ENCODE peak calls at places on chromosomes 11 and 22, in seven cellular contexts. One of them, this sample, is unnamed.

GRCh38 chr11:59615132-59615636 is 390 bp downstream of the OSBP start:
- DNase-seq in transverse colon: peak
- DNase-seq in adrenal gland: peak
- DNase-seq in heart left ventricle: peak
- DNase-seq in IMR-90: no peak
- DNase-seq in A549: peak
- DNase-seq in sigmoid colon: peak
- DNase-seq in this sample: peak

GRCh38 chr11:36456136-36456535 is 53.9 kb downstream of the TRAF6 start:
- DNase-seq in transverse colon: no peak
- DNase-seq in adrenal gland: no peak
- DNase-seq in heart left ventricle: no peak
- DNase-seq in IMR-90: no peak
- DNase-seq in A549: no peak
- DNase-seq in sigmoid colon: no peak
- DNase-seq in this sample: no peak

GRCh38 chr22:37639771-37640590 is 512 bp downstream of the SH3BP1 start:
- DNase-seq in transverse colon: peak
- DNase-seq in adrenal gland: no peak
- DNase-seq in heart left ventricle: no peak
- DNase-seq in IMR-90: no peak
- DNase-seq in A549: no peak
- DNase-seq in sigmoid colon: no peak
- DNase-seq in this sample: no peak

GRCh38 chr11:124863137-124863825 is 2.0 kb upstream of the ROBO3 start:
- DNase-seq in transverse colon: no peak
- DNase-seq in adrenal gland: peak
- DNase-seq in heart left ventricle: no peak
- DNase-seq in IMR-90: peak
- DNase-seq in A549: no peak
- DNase-seq in sigmoid colon: peak
- DNase-seq in this sample: no peak

GRCh38 chr11:44936951-44937543 is 13.6 kb downstream of the TP53I11 start:
- DNase-seq in transverse colon: no peak
- DNase-seq in adrenal gland: no peak
- DNase-seq in heart left ventricle: no peak
- DNase-seq in IMR-90: no peak
- DNase-seq in A549: no peak
- DNase-seq in sigmoid colon: no peak
- DNase-seq in this sample: no peak

GRCh38 chr11:83477772-83478171 is 191.6 kb upstream of the CCDC90B start:
- DNase-seq in transverse colon: no peak
- DNase-seq in adrenal gland: no peak
- DNase-seq in heart left ventricle: no peak
- DNase-seq in IMR-90: no peak
- DNase-seq in A549: no peak
- DNase-seq in sigmoid colon: no peak
- DNase-seq in this sample: no peak

GRCh38 chr11:35615911-35616900 is 2.1 kb upstream of the FJX1 start:
- DNase-seq in transverse colon: no peak
- DNase-seq in adrenal gland: no peak
- DNase-seq in heart left ventricle: no peak
- DNase-seq in IMR-90: peak
- DNase-seq in A549: peak
- DNase-seq in sigmoid colon: no peak
- DNase-seq in this sample: peak

GRCh38 chr11:42631223-42631843 is 680.5 kb upstream of the API5 start:
- DNase-seq in transverse colon: no peak
- DNase-seq in adrenal gland: peak
- DNase-seq in heart left ventricle: no peak
- DNase-seq in IMR-90: no peak
- DNase-seq in A549: no peak
- DNase-seq in sigmoid colon: no peak
- DNase-seq in this sample: no peak

GRCh38 chr22:39078329-39078728 is 1.3 kb downstream of the APOBEC3G start:
- DNase-seq in transverse colon: no peak
- DNase-seq in adrenal gland: no peak
- DNase-seq in heart left ventricle: no peak
- DNase-seq in IMR-90: no peak
- DNase-seq in A549: no peak
- DNase-seq in sigmoid colon: no peak
- DNase-seq in this sample: no peak

GRCh38 chr11:47592970-47593369 is 1.2 kb downstream of the C1QTNF4 start:
- DNase-seq in transverse colon: no peak
- DNase-seq in adrenal gland: no peak
- DNase-seq in heart left ventricle: no peak
- DNase-seq in IMR-90: no peak
- DNase-seq in A549: no peak
- DNase-seq in sigmoid colon: no peak
- DNase-seq in this sample: no peak

GRCh38 chr22:32866953-32867352 is 65.4 kb downstream of the TIMP3 start:
- DNase-seq in transverse colon: no peak
- DNase-seq in adrenal gland: no peak
- DNase-seq in heart left ventricle: no peak
- DNase-seq in IMR-90: no peak
- DNase-seq in A549: no peak
- DNase-seq in sigmoid colon: no peak
- DNase-seq in this sample: no peak

GRCh38 chr11:30635401-30635989 is 49.3 kb upstream of the MPPED2 start:
- DNase-seq in transverse colon: no peak
- DNase-seq in adrenal gland: no peak
- DNase-seq in heart left ventricle: no peak
- DNase-seq in IMR-90: peak
- DNase-seq in A549: no peak
- DNase-seq in sigmoid colon: peak
- DNase-seq in this sample: peak

GRCh38 chr22:49344196-49344595 is 483.5 kb downstream of the BRD1 start:
- DNase-seq in transverse colon: no peak
- DNase-seq in adrenal gland: no peak
- DNase-seq in heart left ventricle: no peak
- DNase-seq in IMR-90: no peak
- DNase-seq in A549: no peak
- DNase-seq in sigmoid colon: no peak
- DNase-seq in this sample: no peak

GRCh38 chr11:61532136-61533038 is 23.8 kb downstream of the LRRC10B start:
- DNase-seq in transverse colon: peak
- DNase-seq in adrenal gland: peak
- DNase-seq in heart left ventricle: no peak
- DNase-seq in IMR-90: no peak
- DNase-seq in A549: peak
- DNase-seq in sigmoid colon: no peak
- DNase-seq in this sample: peak
- TF ChIP-seq POLR2A in transverse colon: no peak
- TF ChIP-seq POLR2A in adrenal gland: no peak
- TF ChIP-seq POLR2A in heart left ventricle: no peak
- TF ChIP-seq POLR2A in IMR-90: no peak
- TF ChIP-seq POLR2A in A549: no peak
- TF ChIP-seq POLR2A in sigmoid colon: no peak
- TF ChIP-seq POLR2A in this sample: no peak

DNA sequence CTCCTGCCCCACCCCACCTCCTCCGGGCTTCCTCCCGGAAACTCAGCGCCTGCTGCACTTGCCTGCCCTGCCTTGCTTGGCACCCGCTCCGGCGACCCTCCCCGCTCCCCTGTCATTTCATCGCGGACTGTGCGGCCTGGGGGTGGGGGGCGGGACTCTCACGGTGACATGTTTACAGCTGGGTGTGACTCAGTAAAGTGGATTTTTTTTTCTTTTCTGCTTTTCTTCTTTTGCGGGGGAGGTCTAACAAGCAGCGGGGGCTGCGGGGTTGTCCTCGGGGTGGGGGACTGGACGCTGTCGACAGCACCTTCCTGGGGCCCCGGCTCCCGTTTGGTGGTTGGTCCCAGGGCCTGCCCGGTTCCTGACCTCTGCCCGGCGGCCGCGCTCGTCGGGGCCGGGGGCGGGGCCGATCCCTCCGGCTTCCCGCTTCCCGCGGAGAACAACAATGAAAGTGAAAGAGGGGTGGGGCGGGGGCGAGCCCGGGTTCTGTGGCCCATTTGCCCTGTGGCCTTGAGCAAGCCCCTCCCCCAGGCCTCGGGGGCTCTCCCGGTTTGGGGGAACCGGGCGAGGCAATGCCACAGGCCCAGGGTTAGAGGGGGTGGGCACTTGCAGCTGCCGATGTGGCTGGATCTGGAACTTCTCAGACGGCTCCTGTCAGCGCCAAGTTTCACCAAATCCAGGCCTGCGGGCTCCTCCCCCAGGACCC is 976 bp upstream of the MDK start:
- DNase-seq in transverse colon: peak
- DNase-seq in adrenal gland: peak
- DNase-seq in heart left ventricle: peak
- DNase-seq in IMR-90: no peak
- DNase-seq in A549: no peak
- DNase-seq in sigmoid colon: peak
- DNase-seq in this sample: peak
- TF ChIP-seq POLR2A in transverse colon: peak
- TF ChIP-seq POLR2A in adrenal gland: no peak
- TF ChIP-seq POLR2A in heart left ventricle: no peak
- TF ChIP-seq POLR2A in IMR-90: no peak
- TF ChIP-seq POLR2A in A549: no peak
- TF ChIP-seq POLR2A in sigmoid colon: no peak
- TF ChIP-seq POLR2A in this sample: no peak

GRCh38 chr11:67436459-67437081 is 912 bp downstream of the PTPRCAP start:
- DNase-seq in transverse colon: peak
- DNase-seq in adrenal gland: peak
- DNase-seq in heart left ventricle: no peak
- DNase-seq in IMR-90: no peak
- DNase-seq in A549: no peak
- DNase-seq in sigmoid colon: no peak
- DNase-seq in this sample: no peak

GRCh38 chr11:67435031-67435726 is 2.3 kb downstream of the PTPRCAP start:
- DNase-seq in transverse colon: no peak
- DNase-seq in adrenal gland: no peak
- DNase-seq in heart left ventricle: no peak
- DNase-seq in IMR-90: no peak
- DNase-seq in A549: no peak
- DNase-seq in sigmoid colon: no peak
- DNase-seq in this sample: no peak

GRCh38 chr11:67437082-67437821 is at the start of gene PTPRCAP:
- DNase-seq in transverse colon: peak
- DNase-seq in adrenal gland: no peak
- DNase-seq in heart left ventricle: no peak
- DNase-seq in IMR-90: no peak
- DNase-seq in A549: no peak
- DNase-seq in sigmoid colon: no peak
- DNase-seq in this sample: no peak

GRCh38 chr11:67434395-67434881 is 3.0 kb downstream of the PTPRCAP start:
- DNase-seq in transverse colon: no peak
- DNase-seq in adrenal gland: no peak
- DNase-seq in heart left ventricle: no peak
- DNase-seq in IMR-90: no peak
- DNase-seq in A549: no peak
- DNase-seq in sigmoid colon: no peak
- DNase-seq in this sample: no peak

GRCh38 chr11:67435727-67436458 is 1.6 kb downstream of the PTPRCAP start:
- DNase-seq in transverse colon: no peak
- DNase-seq in adrenal gland: peak
- DNase-seq in heart left ventricle: no peak
- DNase-seq in IMR-90: no peak
- DNase-seq in A549: no peak
- DNase-seq in sigmoid colon: no peak
- DNase-seq in this sample: no peak
- TF ChIP-seq POLR2A in transverse colon: peak
- TF ChIP-seq POLR2A in adrenal gland: no peak
- TF ChIP-seq POLR2A in heart left ventricle: no peak
- TF ChIP-seq POLR2A in IMR-90: no peak
- TF ChIP-seq POLR2A in A549: no peak
- TF ChIP-seq POLR2A in sigmoid colon: no peak
- TF ChIP-seq POLR2A in this sample: no peak

GRCh38 chr11:113875414-113876073 is at the start of gene USP28:
- DNase-seq in transverse colon: peak
- DNase-seq in adrenal gland: peak
- DNase-seq in heart left ventricle: peak
- DNase-seq in IMR-90: peak
- DNase-seq in A549: peak
- DNase-seq in sigmoid colon: peak
- DNase-seq in this sample: peak
- TF ChIP-seq POLR2A in transverse colon: peak
- TF ChIP-seq POLR2A in adrenal gland: peak
- TF ChIP-seq POLR2A in heart left ventricle: peak
- TF ChIP-seq POLR2A in IMR-90: peak
- TF ChIP-seq POLR2A in A549: peak
- TF ChIP-seq POLR2A in sigmoid colon: peak
- TF ChIP-seq POLR2A in this sample: peak

DNA sequence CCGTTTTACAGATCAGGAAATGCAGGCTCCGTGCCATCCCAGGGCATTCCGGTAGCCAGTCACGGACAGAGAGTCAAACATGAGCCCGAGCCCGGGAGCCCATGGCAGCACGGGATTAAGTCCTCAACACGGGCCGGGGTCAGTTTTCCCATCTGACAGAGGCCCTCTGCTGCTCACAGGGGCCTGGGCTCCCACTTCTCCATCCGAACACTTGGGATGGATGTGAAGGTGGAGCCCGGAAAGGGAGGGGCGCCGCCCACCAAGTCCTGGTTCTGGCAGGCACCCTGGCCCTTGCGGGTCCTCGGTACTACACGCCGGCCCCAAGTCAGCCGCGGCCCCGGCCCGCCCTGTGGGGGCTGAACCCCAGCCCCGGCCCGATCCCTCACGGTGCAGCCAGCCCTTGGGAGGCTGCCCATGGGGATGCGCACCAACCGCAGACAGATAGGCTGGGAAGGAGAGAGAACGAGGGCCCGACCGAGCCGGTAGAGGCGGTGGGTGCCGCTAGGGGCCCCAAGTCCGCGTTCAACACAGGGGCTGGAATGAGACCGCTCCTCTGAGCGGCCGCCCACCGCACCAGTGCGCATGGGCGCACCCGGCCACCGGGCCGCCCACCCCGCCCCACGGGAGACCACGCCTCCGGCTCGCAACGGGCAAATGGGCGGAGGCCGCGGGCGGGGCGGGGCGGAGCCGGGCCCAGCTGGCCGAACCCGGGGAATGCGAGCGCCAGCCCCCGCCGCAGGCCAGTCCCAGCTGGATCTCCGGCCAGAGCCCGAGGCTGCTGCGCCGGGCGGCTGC is at the start of gene CAPN5:
- DNase-seq in transverse colon: peak
- DNase-seq in adrenal gland: peak
- DNase-seq in heart left ventricle: peak
- DNase-seq in IMR-90: peak
- DNase-seq in A549: peak
- DNase-seq in sigmoid colon: peak
- DNase-seq in this sample: peak
- TF ChIP-seq POLR2A in transverse colon: peak
- TF ChIP-seq POLR2A in adrenal gland: peak
- TF ChIP-seq POLR2A in heart left ventricle: peak
- TF ChIP-seq POLR2A in IMR-90: peak
- TF ChIP-seq POLR2A in A549: peak
- TF ChIP-seq POLR2A in sigmoid colon: peak
- TF ChIP-seq POLR2A in this sample: peak

This sample was measured in erythroblast.